ENCODE peak calls at places on chromosomes 11 and 22, in ten cellular contexts. B, W, G, D, J, F, V, K, C and Y are unnamed samples. For H3K9me3, the result is how much of the 10 kb centered on the place peaks cover.

GRCh38 chr11:74322667-74323066 is 11.2 kb upstream of the P4HA3 start:
- DNase-seq in K (no peak), B (peak), V (no peak), J (no peak), F (no peak), C (no peak), D (no peak), W (no peak), G (peak), Y (peak)

GRCh38 chr11:30730011-30730410 is 143.9 kb upstream of the MPPED2 start:
- DNase-seq in G (no peak), F (no peak), V (no peak), B (no peak), W (no peak), D (no peak), K (no peak), J (no peak), C (no peak), Y (no peak)

GRCh38 chr11:61153593-61154090 is 7.6 kb downstream of the VPS37C start:
- DNase-seq in G (peak), W (no peak), B (no peak), C (no peak), V (no peak), F (no peak), D (no peak), J (no peak), K (no peak), Y (no peak)

GRCh38 chr11:70699294-70700221 is 301.2 kb downstream of the CTTN start:
- DNase-seq in F (no peak), D (peak), J (no peak), K (peak), V (no peak), W (no peak), C (peak), G (no peak), B (no peak), Y (no peak)

GRCh38 chr11:68816251-68816776 is 25.4 kb downstream of the CPT1A start:
- DNase-seq in W (no peak), C (peak), B (no peak), K (no peak), V (no peak), D (no peak), J (no peak), G (no peak), F (no peak), Y (no peak)

GRCh38 chr11:113773092-113773415 is 438 bp downstream of the ZW10 start:
- DNase-seq in G (peak), B (no peak), D (no peak), K (no peak), F (no peak), J (no peak), W (no peak), C (peak), V (no peak), Y (no peak)

GRCh38 chr11:126115253-126115540 is 52.5 kb upstream of the CDON start:
- DNase-seq in B (peak), W (no peak), K (no peak), D (no peak), G (no peak), C (no peak), F (no peak), J (no peak), V (no peak), Y (peak)

GRCh38 chr22:28051787-28052356 is 132.8 kb upstream of the PITPNB start:
- DNase-seq in F (peak), G (no peak), B (peak), D (peak), C (peak), J (peak), W (no peak), K (peak), V (no peak), Y (peak)

GRCh38 chr11:61747389-61748285 is 4.8 kb upstream of the MYRF start:
- DNase-seq in W (no peak), V (peak), F (peak), C (peak), J (peak), G (peak), K (peak), B (peak), D (peak), Y (peak)

GRCh38 chr11:65553301-65554001 is 4.7 kb downstream of the LTBP3 start:
- DNase-seq in J (peak), D (no peak), K (peak), W (no peak), B (no peak), V (peak), G (no peak), F (no peak), C (peak), Y (peak)

DNA sequence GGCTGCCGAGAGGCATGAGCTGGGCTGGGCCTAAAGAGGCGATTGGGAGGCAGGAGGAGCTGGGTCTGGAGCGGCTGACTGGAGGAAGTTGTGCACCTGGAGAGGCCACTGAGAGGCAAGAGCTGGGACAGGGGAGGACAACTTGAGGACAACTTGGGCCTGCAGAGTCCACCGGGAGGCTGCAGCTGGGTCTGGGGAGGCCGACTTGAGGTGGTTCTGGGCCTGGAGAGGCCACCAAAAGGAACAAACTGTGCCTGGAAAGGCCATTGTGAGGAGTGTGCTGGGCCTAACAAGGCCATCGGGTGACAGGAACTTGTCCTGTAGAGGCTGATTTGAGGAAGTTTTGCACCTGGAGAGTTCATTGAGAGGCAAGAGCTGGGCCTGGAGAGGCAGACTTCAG is 41.5 kb downstream of the OR4C45 start:
- DNase-seq in B (no peak), J (no peak), D (no peak), K (no peak), G (no peak), V (no peak), W (no peak), F (no peak), C (no peak), Y (no peak)
- H3K9me3 ChIP-seq in B (under half), J (under half), D (half or more), K (half or more), G (under half), V (under half), W (half or more), F (half or more), C (under half), Y (half or more)

GRCh38 chr11:77197626-77198320 is 69.7 kb downstream of the MYO7A start:
- DNase-seq in W (no peak), C (no peak), V (no peak), G (no peak), J (no peak), F (no peak), B (no peak), D (no peak), K (no peak), Y (peak)
- H3K9me3 ChIP-seq in W (under half), C (under half), V (under half), G (under half), J (under half), F (under half), B (under half), D (under half), K (under half), Y (under half)

DNA sequence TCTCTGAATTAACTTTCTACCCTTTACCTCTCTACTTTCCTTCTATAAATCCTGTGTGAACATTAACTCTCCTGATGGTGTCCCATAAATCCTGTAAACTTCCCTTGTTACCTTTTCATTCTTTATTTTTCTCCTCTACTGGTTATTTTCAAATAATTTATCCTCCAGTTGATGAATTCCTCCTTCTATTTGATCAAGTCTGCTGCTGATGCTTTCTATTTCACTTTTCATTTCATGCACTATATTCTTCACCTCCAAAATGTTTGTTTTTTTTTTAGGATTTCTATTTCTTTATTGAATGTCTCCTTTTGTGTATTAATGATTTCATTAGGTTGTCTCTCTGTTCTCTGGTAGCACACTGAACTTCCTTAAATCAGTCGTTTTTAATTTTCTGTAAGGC is 68.6 kb downstream of the KCNQ1OT1 start:
- DNase-seq in C (no peak), K (no peak), B (no peak), V (no peak), F (no peak), J (no peak), W (no peak), G (no peak), D (no peak), Y (no peak)
- H3K9me3 ChIP-seq in C (under half), K (under half), B (half or more), V (under half), F (under half), J (under half), W (under half), G (under half), D (under half), Y (under half)

GRCh38 chr11:102488208-102488607 is 35.6 kb upstream of the TMEM123 start:
- DNase-seq in W (no peak), V (no peak), K (no peak), B (no peak), D (no peak), G (no peak), F (no peak), J (no peak), C (no peak), Y (no peak)
- H3K9me3 ChIP-seq in W (under half), V (under half), K (under half), B (under half), D (under half), G (under half), F (under half), J (under half), C (under half), Y (under half)

GRCh38 chr11:58739725-58740430 is 8.1 kb upstream of the GLYAT start:
- DNase-seq in G (peak), K (no peak), J (no peak), C (no peak), V (no peak), W (no peak), F (peak), B (no peak), D (no peak), Y (no peak)

GRCh38 chr11:58742981-58743880 is 11.5 kb upstream of the GLYAT start:
- DNase-seq in C (no peak), V (no peak), G (no peak), B (no peak), W (no peak), K (no peak), F (no peak), J (no peak), D (no peak), Y (no peak)

GRCh38 chr11:58742140-58742539 is 10.4 kb upstream of the GLYAT start:
- DNase-seq in W (no peak), V (no peak), G (no peak), B (no peak), D (no peak), C (no peak), F (no peak), K (no peak), J (no peak), Y (no peak)

GRCh38 chr11:58740447-58740846 is 8.7 kb upstream of the GLYAT start:
- DNase-seq in C (no peak), B (no peak), K (no peak), G (no peak), D (no peak), J (no peak), V (no peak), F (no peak), W (no peak), Y (no peak)

DNA sequence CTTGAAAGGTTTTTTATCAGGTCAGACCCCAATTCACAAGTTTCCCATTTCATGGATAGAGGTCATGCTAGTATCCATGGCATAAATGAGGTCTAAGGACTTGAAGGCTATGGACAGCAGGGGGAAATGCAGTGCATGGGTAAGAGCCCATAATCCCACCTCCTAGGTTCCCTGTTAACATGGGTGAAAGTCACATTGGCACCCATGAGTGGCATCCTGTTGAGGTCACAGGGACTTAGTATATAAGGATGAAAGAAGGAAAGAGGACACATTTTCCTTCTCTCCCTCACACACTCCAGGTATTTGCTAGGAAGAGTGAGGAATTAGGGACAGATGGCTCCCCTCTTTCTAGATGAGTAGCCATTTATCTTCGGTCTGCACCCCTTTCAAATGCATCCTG is 9.4 kb upstream of the GLYAT start:
- DNase-seq in D (no peak), B (no peak), K (no peak), G (no peak), W (no peak), C (no peak), F (no peak), V (no peak), J (no peak), Y (no peak)
- H3K9me3 ChIP-seq in D (under half), B (under half), K (half or more), G (under half), W (under half), C (under half), F (under half), V (under half), J (under half), Y (under half)

DNA sequence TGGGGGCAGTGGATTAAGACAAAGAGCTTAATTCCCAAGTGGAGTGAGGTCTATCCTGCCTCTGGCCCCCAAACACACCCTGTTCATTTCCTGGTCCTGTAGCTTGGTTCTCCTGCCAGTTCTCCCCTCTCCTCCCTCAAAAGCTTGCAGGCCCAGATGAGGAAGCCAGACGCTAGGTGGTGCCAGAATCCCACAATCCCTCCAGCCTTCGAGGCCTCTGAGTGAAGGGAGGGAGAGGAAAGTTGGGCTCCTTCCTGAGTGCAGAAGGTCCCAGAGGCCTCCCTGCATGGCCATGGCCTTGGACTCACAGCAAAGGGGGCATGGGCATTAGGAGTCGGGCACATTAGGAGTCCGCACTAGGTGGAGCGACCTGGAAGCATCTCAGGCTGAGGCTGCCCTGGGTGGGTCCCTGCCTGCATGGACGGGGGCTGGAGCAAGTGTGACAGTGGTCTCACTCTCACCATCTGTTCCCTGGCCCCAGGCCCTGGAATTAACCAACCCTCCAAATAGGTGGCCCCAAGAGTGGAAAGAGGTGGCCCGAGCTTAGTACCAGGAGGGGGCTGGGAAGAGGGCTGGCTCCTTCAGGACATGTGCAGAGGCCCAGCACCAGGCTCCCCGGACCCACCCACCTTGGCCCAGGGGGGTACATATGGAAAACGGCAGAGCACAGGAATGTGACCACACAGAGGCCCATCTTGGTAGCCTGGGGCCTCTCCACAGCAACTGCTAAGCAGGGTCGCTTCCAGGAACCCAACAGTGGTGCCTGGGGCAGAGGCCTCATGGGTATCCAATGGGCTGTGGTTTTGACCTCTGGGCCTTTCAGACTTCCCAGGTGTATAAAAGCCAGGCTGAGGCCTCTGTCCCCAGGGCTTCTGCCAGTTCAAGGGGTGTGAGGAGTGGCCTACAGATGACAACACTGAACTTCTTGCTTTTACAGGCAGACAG is 5.2 kb downstream of the FXYD2 start:
- DNase-seq in C (peak), K (peak), W (peak), B (peak), V (no peak), F (peak), G (peak), J (no peak), D (peak), Y (peak)
- H3K9me3 ChIP-seq in C (under half), K (under half), W (under half), B (under half), V (under half), F (under half), G (under half), J (under half), D (under half), Y (under half)

GRCh38 chr11:109695696-109696095 is 273.7 kb downstream of the C11orf87 start:
- DNase-seq in K (no peak), J (no peak), W (no peak), B (no peak), F (peak), V (no peak), C (no peak), D (no peak), G (peak), Y (no peak)
- H3K9me3 ChIP-seq in K (under half), J (under half), W (under half), B (under half), F (under half), V (under half), C (under half), D (under half), G (under half), Y (under half)

DNA sequence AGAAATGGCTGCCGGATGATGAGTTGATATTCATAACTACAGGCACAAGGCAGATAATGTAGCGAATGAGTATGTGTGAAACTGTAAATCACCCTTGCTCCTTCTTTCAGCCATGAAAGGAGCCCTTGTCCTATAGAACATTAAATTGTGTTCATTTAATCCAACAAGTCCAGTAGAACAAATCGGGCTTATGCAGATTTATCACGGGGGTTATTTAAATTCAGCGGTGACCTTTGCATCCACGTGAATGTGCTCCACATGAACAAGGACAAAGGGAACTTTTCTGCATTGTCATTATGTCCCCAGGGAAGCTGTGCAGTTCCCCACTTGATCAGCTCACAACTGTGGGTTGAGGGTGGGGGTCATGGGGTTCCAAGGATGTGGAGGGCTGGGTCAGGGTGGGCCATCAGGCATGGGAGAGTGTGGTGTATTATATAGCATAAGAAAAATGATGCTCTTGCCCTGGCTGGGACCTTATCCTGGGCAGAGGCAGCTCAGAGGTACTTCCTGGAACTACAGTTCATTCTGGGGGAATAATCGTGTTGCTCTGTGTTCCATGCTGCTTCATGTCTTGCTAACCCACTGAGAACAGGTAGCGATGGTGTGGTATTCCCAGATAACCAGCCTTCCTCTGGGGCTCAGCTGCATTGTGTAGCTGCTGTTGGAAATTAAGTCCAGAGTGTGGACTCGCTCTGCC is 306.6 kb downstream of the FAT3 start:
- DNase-seq in C (peak), D (no peak), V (no peak), F (no peak), J (no peak), B (no peak), G (no peak), K (no peak), W (no peak), Y (no peak)
- H3K9me3 ChIP-seq in C (under half), D (under half), V (under half), F (under half), J (under half), B (under half), G (under half), K (under half), W (under half), Y (under half)